ENCODE peak calls at places on chromosomes 5 and 9, in eight cellular contexts. I is ACHN; J is CD8-positive, alpha-beta memory T cell; W is psoas muscle; P is lower lobe of right lung; Z is GM04503; B is choroid plexus epithelial cell; R is sciatic nerve. S is an unnamed sample.

GRCh38 chr9:131585375-131585774 is 40.1 kb downstream of the PRRT1B start:
- DNase-seq in B (peak), R (no peak), I (no peak), P (no peak), W (peak), J (peak), Z (no peak), S (peak)

GRCh38 chr5:163623524-163623923 is 118.1 kb downstream of the MAT2B start:
- DNase-seq in J (no peak), P (no peak), B (no peak), W (no peak), I (no peak), R (no peak), Z (no peak), S (no peak)

GRCh38 chr5:136007271-136007670 is 21.5 kb upstream of the TGFBI start:
- DNase-seq in J (no peak), R (no peak), B (no peak), Z (no peak), I (no peak), W (no peak), P (no peak), S (peak)

GRCh38 chr9:93955356-93956182 is 414 bp upstream of the BARX1 start:
- DNase-seq in B (no peak), W (no peak), P (no peak), J (no peak), R (no peak), I (no peak), Z (no peak), S (peak)

GRCh38 chr9:68476889-68477288 is 63.8 kb downstream of the TMEM252 start:
- DNase-seq in B (no peak), R (no peak), P (no peak), W (no peak), J (no peak), Z (no peak), I (no peak), S (no peak)

GRCh38 chr9:84811072-84811725 is 141.7 kb downstream of the NTRK2 start:
- DNase-seq in J (no peak), I (no peak), Z (no peak), B (no peak), R (no peak), P (no peak), W (no peak), S (no peak)

GRCh38 chr9:111150241-111150640 is 112.0 kb upstream of the LPAR1 start:
- DNase-seq in R (no peak), B (no peak), Z (no peak), I (no peak), J (no peak), W (no peak), P (no peak), S (no peak)

GRCh38 chr9:134644715-134645606 is 3.4 kb downstream of the COL5A1 start:
- DNase-seq in Z (peak), R (peak), J (no peak), W (peak), B (peak), P (no peak), I (no peak), S (peak)

GRCh38 chr9:126232461-126232860 is 94.2 kb upstream of the MVB12B start:
- DNase-seq in R (no peak), P (no peak), B (no peak), W (no peak), J (no peak), I (no peak), Z (no peak), S (peak)

GRCh38 chr9:100111235-100111634 is 12.2 kb downstream of the INVS start:
- DNase-seq in I (peak), J (no peak), P (peak), W (peak), B (peak), Z (peak), R (peak), S (peak)

GRCh38 chr5:77893225-77893860 is 117.2 kb upstream of the TBCA start:
- DNase-seq in J (no peak), R (no peak), I (peak), B (peak), P (no peak), Z (peak), W (no peak), S (peak)

GRCh38 chr9:134475051-134475790 is 149.0 kb downstream of the RXRA start:
- DNase-seq in Z (peak), B (peak), R (peak), P (peak), W (peak), I (no peak), J (no peak), S (no peak)

GRCh38 chr5:172707285-172708182 is 63.5 kb downstream of the DUSP1 start:
- DNase-seq in J (no peak), W (peak), P (no peak), R (no peak), Z (peak), I (no peak), B (peak), S (peak)

GRCh38 chr5:23208959-23209431 is 298.4 kb upstream of the PRDM9 start:
- DNase-seq in Z (no peak), J (no peak), W (no peak), I (peak), P (no peak), R (no peak), B (peak), S (peak)

S was measured in M059J.